ENCODE peak calls at places on chromosomes 11 and 22, in eight cellular contexts. J is kidney, P is AG04449, E is breast epithelium, Q is fibroblast of mammary gland, F is right lobe of liver, O is A673, V is astrocyte. S is an unnamed sample.

GRCh38 chr11:74602637-74603591 is 10.5 kb downstream of the POLD3 start:
- DNase-seq in J (no peak), Q (peak), F (no peak), O (no peak), V (no peak), E (no peak), P (no peak), S (no peak)

GRCh38 chr22:19785461-19786263 is 25.1 kb downstream of the TBX1 start:
- DNase-seq in P (no peak), F (no peak), V (no peak), Q (no peak), E (no peak), J (peak), O (no peak), S (no peak)

GRCh38 chr22:40415531-40416266 is 45.3 kb downstream of the SGSM3 start:
- DNase-seq in F (no peak), V (no peak), J (peak), O (no peak), E (peak), Q (no peak), P (no peak), S (no peak)

GRCh38 chr11:82797595-82797971 is 63.9 kb upstream of the FAM181B start:
- DNase-seq in Q (no peak), P (no peak), F (no peak), J (no peak), V (no peak), O (no peak), E (no peak), S (no peak)

GRCh38 chr11:78168539-78169477 is 19.6 kb downstream of the KCTD21 start:
- DNase-seq in P (peak), V (peak), O (no peak), F (peak), E (no peak), J (peak), Q (peak), S (peak)

GRCh38 chr22:18022851-18023250 is 1.5 kb downstream of the MICAL3 start:
- DNase-seq in E (no peak), V (no peak), O (no peak), F (no peak), J (no peak), P (no peak), Q (no peak), S (no peak)

GRCh38 chr22:49502126-49502826 is 325.4 kb downstream of the BRD1 start:
- DNase-seq in F (peak), O (no peak), V (peak), P (no peak), Q (peak), J (no peak), E (no peak), S (no peak)

GRCh38 chr11:6703247-6704063 is 20.3 kb upstream of the MRPL17 start:
- DNase-seq in J (no peak), P (no peak), F (peak), Q (peak), V (peak), E (no peak), O (peak), S (peak)

GRCh38 chr11:90601261-90601660 is 378.4 kb upstream of the CHORDC1 start:
- DNase-seq in F (no peak), P (no peak), Q (no peak), J (no peak), E (no peak), O (no peak), V (no peak), S (no peak)

GRCh38 chr11:132913295-132913694 is 619.0 kb downstream of the OPCML start:
- DNase-seq in V (no peak), O (no peak), J (no peak), P (no peak), Q (no peak), F (no peak), E (no peak), S (no peak)

GRCh38 chr11:109426442-109426841 is 4.5 kb downstream of the C11orf87 start:
- DNase-seq in O (peak), Q (peak), J (no peak), P (no peak), F (no peak), V (no peak), E (no peak), S (no peak)

GRCh38 chr22:37802310-37803194 is 5.2 kb upstream of the GCAT start:
- DNase-seq in J (peak), Q (no peak), F (no peak), P (no peak), O (peak), V (no peak), E (no peak), S (no peak)

GRCh38 chr22:32950366-32950765 is 107.8 kb downstream of the SYN3 start:
- DNase-seq in J (no peak), E (no peak), V (no peak), Q (no peak), F (no peak), O (no peak), P (no peak), S (no peak)

GRCh38 chr22:32947581-32947980 is 110.6 kb downstream of the SYN3 start:
- DNase-seq in E (no peak), P (no peak), Q (no peak), F (no peak), V (no peak), O (no peak), J (no peak), S (no peak)

GRCh38 chr22:32951807-32952153 is 106.4 kb downstream of the SYN3 start:
- DNase-seq in F (peak), O (no peak), P (no peak), Q (no peak), V (no peak), E (no peak), J (peak), S (no peak)

GRCh38 chr22:32949719-32950118 is 108.5 kb downstream of the SYN3 start:
- DNase-seq in V (no peak), F (no peak), E (no peak), Q (no peak), O (no peak), J (no peak), P (no peak), S (no peak)

GRCh38 chr22:32951081-32951806 is 106.9 kb downstream of the SYN3 start:
- DNase-seq in J (no peak), Q (no peak), V (no peak), F (no peak), P (no peak), E (no peak), O (peak), S (no peak)
- TF ChIP-seq CTCF in J (no peak), Q (no peak), V (no peak), F (peak), P (no peak), E (no peak), O (peak), S (no peak)

GRCh38 chr11:560305-561147 is at the start of the genes LMNTD2 and RASSF7:
- DNase-seq in P (no peak), E (peak), O (peak), Q (peak), F (peak), J (peak), V (peak), S (no peak)

GRCh38 chr11:562046-562645 is 1.4 kb downstream of the RASSF7 start:
- DNase-seq in V (no peak), O (no peak), P (no peak), J (peak), Q (no peak), F (no peak), E (no peak), S (no peak)

GRCh38 chr11:559712-560304 is 730 bp downstream of the LMNTD2 start:
- DNase-seq in P (no peak), J (peak), O (no peak), E (no peak), Q (no peak), V (no peak), F (peak), S (no peak)

GRCh38 chr11:563066-563811 is 2.5 kb downstream of the RASSF7 start:
- DNase-seq in Q (no peak), O (no peak), V (no peak), E (no peak), P (no peak), F (no peak), J (peak), S (no peak)

GRCh38 chr11:561148-562003 is 606 bp downstream of the RASSF7 start:
- DNase-seq in Q (no peak), P (no peak), E (no peak), O (no peak), V (no peak), F (peak), J (peak), S (no peak)
- H3K4me3 ChIP-seq in Q (peak), P (peak), E (peak), O (peak), V (peak), F (peak), J (peak), S (peak)

GRCh38 chr11:3135491-3136440 is 29.3 kb downstream of the OSBPL5 start:
- DNase-seq in J (peak), F (no peak), P (no peak), Q (no peak), O (no peak), V (no peak), E (no peak), S (no peak)
- TF ChIP-seq CTCF in J (no peak), F (no peak), P (no peak), Q (no peak), O (no peak), V (no peak), E (no peak), S (no peak)

GRCh38 chr11:129946965-129947364 is 51.6 kb upstream of the NFRKB start:
- DNase-seq in F (no peak), E (no peak), V (no peak), J (no peak), O (no peak), P (no peak), Q (no peak), S (no peak)
- H3K4me3 ChIP-seq in F (no peak), E (no peak), V (no peak), J (no peak), O (no peak), P (no peak), Q (no peak), S (no peak)

DNA sequence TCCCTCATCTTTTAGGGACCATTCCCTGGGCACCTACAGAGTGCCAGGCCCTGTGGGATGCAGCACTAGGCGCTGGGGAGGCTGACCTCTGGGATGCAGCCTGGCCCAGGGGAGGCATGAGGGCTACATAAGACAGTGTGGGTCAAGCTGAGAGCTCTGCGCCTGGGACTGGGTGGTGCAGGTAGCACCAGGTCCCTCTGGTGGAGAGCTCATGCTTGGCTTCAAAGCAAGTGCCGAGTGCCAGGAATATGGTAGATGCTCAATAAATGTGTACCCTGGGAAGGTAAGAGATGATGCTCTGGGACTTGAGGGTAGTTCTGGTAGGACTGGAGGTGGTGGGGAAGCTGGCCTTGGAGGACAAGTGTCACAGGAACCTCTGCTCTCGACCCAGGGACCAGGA is 2.0 kb upstream of the MPPED1 start:
- DNase-seq in E (no peak), P (no peak), V (no peak), F (no peak), O (no peak), J (no peak), Q (no peak), S (no peak)
- TF ChIP-seq CTCF in E (no peak), P (no peak), V (no peak), F (no peak), O (no peak), J (no peak), Q (no peak), S (no peak)

GRCh38 chr11:122178795-122179194 is 62.8 kb upstream of the BLID start:
- DNase-seq in Q (peak), E (no peak), J (no peak), V (no peak), P (no peak), F (no peak), O (no peak), S (no peak)

GRCh38 chr11:122173587-122173986 is 57.6 kb upstream of the BLID start:
- DNase-seq in O (no peak), Q (no peak), J (no peak), V (no peak), P (no peak), E (no peak), F (no peak), S (no peak)

GRCh38 chr11:122177238-122177637 is 61.2 kb upstream of the BLID start:
- DNase-seq in P (no peak), Q (no peak), F (no peak), E (no peak), V (no peak), J (no peak), O (no peak), S (no peak)

GRCh38 chr11:122175316-122175715 is 59.3 kb upstream of the BLID start:
- DNase-seq in F (no peak), O (no peak), E (no peak), P (no peak), V (no peak), J (no peak), Q (no peak), S (no peak)

DNA sequence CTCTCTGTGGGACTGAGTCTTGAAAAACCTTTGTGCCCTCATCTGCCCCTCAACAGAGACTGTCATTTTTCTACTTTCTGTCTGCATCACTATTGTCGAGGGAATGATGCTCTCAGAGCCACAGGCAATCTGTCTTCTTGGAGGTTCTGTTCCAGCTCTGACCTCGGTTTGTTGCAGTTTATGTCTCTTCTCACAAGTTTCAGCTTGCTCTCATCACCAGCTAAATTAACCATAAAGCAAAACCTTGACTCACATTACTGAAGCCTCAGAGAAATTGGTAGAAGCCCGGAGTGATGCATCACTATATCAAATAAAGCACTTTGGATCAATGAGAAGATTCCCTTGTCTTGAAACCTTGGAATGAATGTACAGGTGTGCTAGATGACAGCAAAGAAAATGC is 60.6 kb upstream of the BLID start:
- DNase-seq in O (no peak), V (peak), E (no peak), Q (no peak), J (no peak), P (no peak), F (no peak), S (no peak)
- H3K4me3 ChIP-seq in O (no peak), V (peak), E (no peak), Q (peak), J (no peak), P (peak), F (no peak), S (peak)

S was measured in AG09309.